ENCODE peak calls at places on chromosomes 13 and 19, in four cellular contexts. T is suprapubic skin; S is aorta; P is naive thymus-derived CD4-positive, alpha-beta T cell. M is an unnamed sample.

GRCh38 chr13:39779337-39780270 is 124.1 kb downstream of the COG6 start:
- DNase-seq in T (no peak), S (no peak), P (peak), M (no peak)

GRCh38 chr13:22220186-22221160 is 549.6 kb downstream of the FGF9 start:
- DNase-seq in T (no peak), S (no peak), P (no peak), M (peak)

GRCh38 chr19:51020988-51021651 is 1.6 kb upstream of the KLK10 start:
- DNase-seq in T (no peak), S (peak), P (no peak), M (peak)

GRCh38 chr13:38730332-38730731 is 43.5 kb downstream of the FREM2 start:
- DNase-seq in T (no peak), S (no peak), P (no peak), M (no peak)

GRCh38 chr13:37929308-37929707 is 59.7 kb upstream of the TRPC4 start:
- DNase-seq in T (no peak), S (no peak), P (no peak), M (no peak)

GRCh38 chr19:16078759-16079707 is 2.7 kb downstream of the TPM4 start:
- DNase-seq in T (peak), S (peak), P (peak), M (peak)

GRCh38 chr19:13506550-13506878 is 235 bp upstream of the CACNA1A start:
- DNase-seq in T (no peak), S (no peak), P (no peak), M (no peak)

GRCh38 chr13:76619631-76620030 is 266.6 kb downstream of the KCTD12 start:
- DNase-seq in T (no peak), S (no peak), P (no peak), M (no peak)

GRCh38 chr13:73945871-73946270 is 188.3 kb downstream of the KLF12 start:
- DNase-seq in T (no peak), S (peak), P (no peak), M (no peak)

GRCh38 chr13:29758591-29759114 is 91.8 kb downstream of the UBL3 start:
- DNase-seq in T (no peak), S (no peak), P (peak), M (no peak)

GRCh38 chr19:52270266-52270885 is 989 bp downstream of the ZNF766 start:
- DNase-seq in T (peak), S (no peak), P (no peak), M (no peak)

GRCh38 chr13:47898080-47898479 is 103.0 kb downstream of the SUCLA2 start:
- DNase-seq in T (no peak), S (no peak), P (no peak), M (no peak)

GRCh38 chr19:31535691-31536460 is 186.6 kb upstream of the TSHZ3 start:
- DNase-seq in T (no peak), S (no peak), P (no peak), M (no peak)

DNA sequence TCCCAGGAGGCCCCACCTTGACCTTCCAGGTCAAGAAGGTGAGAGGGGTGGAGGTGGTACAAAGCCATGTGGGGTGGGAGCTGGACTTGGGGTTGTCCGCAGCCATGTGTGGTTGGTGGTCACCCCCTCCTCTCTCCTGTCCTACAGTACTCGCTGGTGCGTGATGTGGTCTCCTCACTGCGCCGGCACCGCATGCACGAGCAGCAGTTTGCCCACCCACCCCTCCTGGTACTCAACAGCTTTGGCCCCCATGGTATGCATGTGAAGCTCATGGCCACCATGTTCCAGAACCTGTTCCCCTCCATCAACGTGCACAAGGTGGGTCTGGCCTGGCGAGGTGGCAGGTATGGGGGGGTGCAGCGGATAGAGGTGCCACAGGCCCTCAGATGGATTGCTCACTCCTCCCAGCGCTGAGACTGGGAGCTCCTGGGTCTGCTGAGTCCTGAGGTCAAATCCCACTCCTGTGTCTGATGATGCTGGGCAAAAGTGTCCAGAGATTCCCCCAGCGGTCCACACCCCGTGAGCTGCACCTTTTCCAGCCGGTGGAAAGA is 1.7 kb downstream of the PPAN start:
- DNase-seq in T (no peak), S (no peak), P (no peak), M (no peak)
- H3K4me3 ChIP-seq in T (peak), S (no peak), P (no peak), M (peak)

DNA sequence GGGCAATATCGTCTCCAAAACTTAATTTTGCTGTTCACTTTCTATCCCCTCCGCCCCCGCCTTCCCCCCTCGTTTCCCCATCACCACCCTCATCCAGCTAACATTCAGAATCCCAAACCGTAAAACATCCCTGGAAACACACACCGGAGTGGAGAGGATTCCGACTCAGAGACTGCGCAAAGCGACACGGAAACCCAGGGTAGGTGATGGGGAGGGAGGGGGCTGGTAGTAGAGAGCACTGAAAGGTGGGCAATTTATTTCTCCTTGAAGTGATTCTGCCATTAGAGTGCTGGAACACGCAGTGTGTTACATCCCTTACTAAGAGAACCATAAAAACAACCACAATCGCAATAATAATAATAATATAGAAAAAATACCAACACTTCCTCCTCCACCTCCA is 1.5 kb downstream of the PCDH20 start:
- DNase-seq in T (no peak), S (no peak), P (no peak), M (no peak)
- H3K4me3 ChIP-seq in T (peak), S (peak), P (no peak), M (no peak)

GRCh38 chr13:72109863-72110262 is 242.9 kb upstream of the DACH1 start:
- DNase-seq in T (no peak), S (no peak), P (no peak), M (no peak)
- H3K4me3 ChIP-seq in T (no peak), S (no peak), P (no peak), M (no peak)

DNA sequence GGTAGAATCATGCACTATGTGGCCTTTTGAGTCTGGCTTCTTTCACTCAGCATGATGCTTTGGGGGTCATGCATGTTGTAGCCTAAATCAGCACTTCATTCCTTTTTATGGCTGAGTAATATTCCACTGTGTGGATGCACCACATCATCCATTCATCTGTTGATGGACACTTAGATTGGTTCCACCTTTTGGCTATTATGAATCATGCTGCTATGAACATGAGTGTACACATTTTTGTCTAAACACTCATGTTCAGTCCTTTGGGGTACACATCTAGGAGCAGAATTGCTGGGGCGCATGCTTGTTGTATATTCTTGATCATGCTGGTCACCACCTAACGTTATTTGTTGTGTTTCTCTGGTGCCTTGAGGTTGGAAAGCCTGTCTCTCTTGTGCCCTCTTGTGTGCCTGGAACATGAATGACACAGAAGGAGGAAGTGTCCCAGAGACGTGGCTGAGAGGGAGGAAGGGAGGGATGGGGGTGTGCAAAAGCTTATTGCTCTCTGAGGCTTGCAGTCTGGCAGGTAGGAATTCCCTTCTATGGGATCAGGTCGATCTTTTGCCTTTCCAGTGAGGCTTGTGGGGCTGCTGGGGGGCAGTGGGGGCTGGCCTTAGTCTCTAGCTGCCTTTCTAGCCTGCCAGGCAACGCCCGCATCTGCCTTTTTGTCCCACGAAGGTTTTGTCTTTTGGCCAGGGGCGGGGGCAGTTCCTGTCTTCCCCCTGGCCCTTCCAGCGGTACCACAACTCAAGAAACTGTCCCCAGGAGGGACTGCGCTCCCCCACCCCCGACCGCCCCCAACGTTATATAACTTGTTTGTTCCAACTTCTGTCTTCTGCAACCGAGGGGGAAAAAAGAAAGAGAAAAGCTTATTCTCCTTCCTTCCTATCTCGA is 7.6 kb downstream of the KLHL26 start:
- DNase-seq in T (no peak), S (no peak), P (no peak), M (no peak)
- H3K4me3 ChIP-seq in T (peak), S (no peak), P (no peak), M (no peak)

DNA sequence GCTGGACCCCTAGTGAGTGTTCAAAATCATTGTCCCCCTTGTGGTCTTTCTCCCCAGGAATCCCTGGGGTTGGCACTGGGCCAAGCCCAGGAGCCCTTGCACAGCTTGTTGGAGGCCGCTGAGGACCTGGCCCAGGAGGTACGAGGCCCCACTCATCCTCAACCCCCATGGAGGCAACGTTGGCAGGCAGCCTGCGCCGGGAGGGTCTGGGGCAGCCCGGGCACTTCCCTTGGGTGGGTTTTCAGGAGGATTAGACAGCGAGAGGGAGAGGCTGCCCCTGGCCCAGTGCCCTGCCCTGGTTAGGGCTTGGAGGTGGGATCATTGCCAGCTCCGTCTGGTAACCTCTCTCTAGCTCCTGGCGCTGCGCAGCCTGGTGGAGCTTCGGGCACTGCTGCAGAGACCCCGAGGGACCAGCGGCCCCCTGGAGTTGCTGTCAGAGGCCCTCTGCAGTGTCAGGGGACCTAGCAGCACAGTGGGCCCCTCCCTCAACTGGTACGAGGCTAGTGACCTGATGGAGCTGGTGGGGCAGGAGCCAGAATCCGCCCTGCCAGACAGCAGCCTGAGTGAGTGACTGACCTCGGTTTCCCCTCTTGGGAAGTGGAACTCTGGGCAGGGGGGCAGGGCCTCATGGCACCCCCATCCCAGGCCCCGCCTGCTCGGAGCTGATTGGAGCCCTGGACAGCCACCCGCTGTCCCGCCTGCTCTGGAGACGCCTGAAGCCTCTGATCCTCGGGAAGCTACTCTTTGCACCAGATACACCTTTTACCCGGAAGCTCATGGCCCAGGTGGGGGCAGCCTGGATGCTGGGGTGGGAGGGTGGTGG is 3.0 kb downstream of the ABCA7 start:
- DNase-seq in T (peak), S (no peak), P (no peak), M (no peak)
- H3K4me3 ChIP-seq in T (peak), S (no peak), P (no peak), M (no peak)

GRCh38 chr19:11088508-11089253 is 582 bp upstream of the LDLR start:
- DNase-seq in T (peak), S (no peak), P (no peak), M (no peak)
- H3K4me3 ChIP-seq in T (peak), S (peak), P (peak), M (peak)

GRCh38 chr19:1492474-1493006 is 1.6 kb downstream of the REEP6 start:
- DNase-seq in T (no peak), S (no peak), P (no peak), M (no peak)

GRCh38 chr19:1491114-1491848 is at the start of gene REEP6:
- DNase-seq in T (no peak), S (peak), P (no peak), M (no peak)

GRCh38 chr19:1490020-1490310 is 185 bp downstream of the PCSK4 start:
- DNase-seq in T (no peak), S (no peak), P (no peak), M (no peak)

GRCh38 chr19:1490311-1491113 is at the start of gene PCSK4:
- DNase-seq in T (peak), S (peak), P (peak), M (peak)

DNA sequence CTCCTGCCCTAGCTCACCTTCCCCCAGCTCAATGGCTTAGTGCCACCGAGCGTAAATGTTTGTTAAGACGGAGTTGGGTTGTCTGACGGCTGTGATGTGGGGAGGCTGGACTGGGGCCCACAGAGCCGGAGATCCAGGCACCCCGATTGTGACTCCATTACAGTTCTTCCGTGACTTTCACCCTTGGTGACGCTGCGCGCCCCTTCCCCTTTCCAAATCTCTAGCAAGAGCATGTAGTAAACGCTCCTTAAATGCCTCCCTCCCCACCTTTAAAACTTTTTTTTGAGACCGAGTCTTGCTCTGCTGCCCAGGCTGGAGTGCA is 829 bp downstream of the REEP6 start:
- DNase-seq in T (peak), S (no peak), P (no peak), M (no peak)
- H3K4me3 ChIP-seq in T (peak), S (no peak), P (no peak), M (no peak)

GRCh38 chr13:49895826-49896225 is 40.3 kb downstream of the SPRYD7 start:
- DNase-seq in T (no peak), S (no peak), P (no peak), M (no peak)
- H3K4me3 ChIP-seq in T (no peak), S (no peak), P (no peak), M (no peak)

GRCh38 chr19:45973564-45974338 is at the start of gene NOVA2:
- DNase-seq in T (no peak), S (peak), P (no peak), M (no peak)

GRCh38 chr19:45975296-45975695 is 1.6 kb upstream of the NOVA2 start:
- DNase-seq in T (no peak), S (no peak), P (no peak), M (no peak)

GRCh38 chr19:45972944-45973525 is 630 bp downstream of the NOVA2 start:
- DNase-seq in T (no peak), S (no peak), P (no peak), M (no peak)

GRCh38 chr19:45978156-45978555 is 4.5 kb upstream of the NOVA2 start:
- DNase-seq in T (no peak), S (no peak), P (no peak), M (no peak)

DNA sequence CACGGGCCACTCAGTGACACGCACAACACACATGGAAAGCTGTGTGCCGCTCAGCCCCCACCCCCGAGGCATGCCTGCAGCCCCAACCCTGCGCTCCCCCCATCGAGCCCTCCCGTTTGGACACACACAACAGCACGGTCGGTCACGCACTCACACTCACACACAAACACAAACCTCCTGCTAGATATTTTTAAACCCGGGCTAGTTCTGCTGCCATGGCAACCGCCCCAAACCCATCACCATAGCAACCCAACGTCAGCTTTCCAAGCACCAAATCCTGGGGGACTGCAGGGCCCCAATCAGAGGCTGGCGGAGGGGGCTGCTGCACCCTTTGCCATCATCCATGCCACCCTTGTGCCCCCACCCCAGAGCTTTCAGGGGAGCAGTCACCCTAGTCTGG is 2.5 kb upstream of the NOVA2 start:
- DNase-seq in T (no peak), S (no peak), P (no peak), M (no peak)
- H3K4me3 ChIP-seq in T (no peak), S (no peak), P (no peak), M (no peak)

M was measured in HFF-Myc.